ENCODE peak calls at places on chromosomes 1 and 21, in eight cellular contexts. Y is left cardiac atrium, L is NCI-H1417, A is NCI-H69, G is lower lobe of right lung, D is heart left ventricle, V is hypothalamus, Z is T-helper 2 cell. W is an unnamed sample.

GRCh38 chr1:212040629-212041028 is 5.1 kb downstream of the DTL start:
- DNase-seq in Y (no peak), L (no peak), A (no peak), G (no peak), D (no peak), V (no peak), Z (no peak), W (no peak)

GRCh38 chr1:219215477-219215876 is 41.8 kb downstream of the LYPLAL1 start:
- DNase-seq in Y (no peak), L (no peak), A (peak), G (no peak), D (no peak), V (no peak), Z (no peak), W (no peak)

GRCh38 chr1:204465469-204466415 is 28.9 kb downstream of the PIK3C2B start:
- DNase-seq in Y (peak), L (no peak), A (no peak), G (no peak), D (peak), V (no peak), Z (no peak), W (no peak)

GRCh38 chr1:25458550-25459298 is 28.0 kb downstream of the MACO1 start:
- DNase-seq in Y (no peak), L (no peak), A (no peak), G (no peak), D (no peak), V (no peak), Z (no peak), W (no peak)

GRCh38 chr1:245698860-245699259 is 544.1 kb downstream of the KIF26B start:
- DNase-seq in Y (no peak), L (peak), A (no peak), G (no peak), D (no peak), V (no peak), Z (no peak), W (peak)

GRCh38 chr1:227547604-227548397 is 15.6 kb upstream of the ZNF678 start:
- DNase-seq in Y (no peak), L (no peak), A (peak), G (no peak), D (no peak), V (no peak), Z (no peak), W (no peak)

GRCh38 chr1:234617135-234617985 is 7.4 kb upstream of the IRF2BP2 start:
- DNase-seq in Y (no peak), L (no peak), A (peak), G (no peak), D (no peak), V (no peak), Z (no peak), W (no peak)

GRCh38 chr1:206557636-206558473 is 50.5 kb downstream of the RASSF5 start:
- DNase-seq in Y (peak), L (no peak), A (peak), G (peak), D (no peak), V (no peak), Z (no peak), W (no peak)

GRCh38 chr1:25757846-25758185 is 42.2 kb upstream of the SELENON start:
- DNase-seq in Y (no peak), L (no peak), A (no peak), G (no peak), D (no peak), V (no peak), Z (no peak), W (no peak)

GRCh38 chr1:47703161-47703825 is 265.4 kb downstream of the FOXD2 start:
- DNase-seq in Y (no peak), L (no peak), A (peak), G (no peak), D (no peak), V (no peak), Z (no peak), W (no peak)

GRCh38 chr1:233326319-233326994 is 1.1 kb upstream of the MAP3K21 start:
- DNase-seq in Y (no peak), L (no peak), A (no peak), G (no peak), D (no peak), V (no peak), Z (no peak), W (no peak)

GRCh38 chr21:35943752-35944151 is 116.6 kb downstream of the SETD4 start:
- DNase-seq in Y (no peak), L (peak), A (peak), G (no peak), D (no peak), V (no peak), Z (no peak), W (peak)

GRCh38 chr1:116824631-116825399 is 70.6 kb downstream of the CD2 start:
- DNase-seq in Y (no peak), L (peak), A (peak), G (no peak), D (no peak), V (no peak), Z (no peak), W (peak)